ENCODE peak calls at places on chromosome 2, in six cellular contexts. One of them, this sample, is unnamed.

GRCh38 chr2:30934071-30934470 is 126.8 kb upstream of the CAPN13 start:
- DNase-seq in activated CD8-positive, alpha-beta memory T cell treated with anti-CD3 and anti-CD28 coated beads, Interleukin-2, amount 50 U/mL, for 48 hours: no peak
- DNase-seq in CD8-positive, alpha-beta T cell: no peak
- DNase-seq in GM04504: no peak
- DNase-seq in WTC11: no peak
- DNase-seq in occipital lobe: peak; percentile 66
- DNase-seq in this sample: peak; percentile 84

GRCh38 chr2:60463249-60463648 is 90.2 kb downstream of the BCL11A start:
- DNase-seq in activated CD8-positive, alpha-beta memory T cell treated with anti-CD3 and anti-CD28 coated beads, Interleukin-2, amount 50 U/mL, for 48 hours: no peak
- DNase-seq in GM04504: no peak
- DNase-seq in WTC11: no peak
- DNase-seq in occipital lobe: peak; percentile 38
- DNase-seq in CD8-positive, alpha-beta T cell: no peak
- DNase-seq in this sample: no peak

GRCh38 chr2:55511508-55512124 is 7.9 kb upstream of the CFAP36 start:
- DNase-seq in activated CD8-positive, alpha-beta memory T cell treated with anti-CD3 and anti-CD28 coated beads, Interleukin-2, amount 50 U/mL, for 48 hours: no peak
- DNase-seq in CD8-positive, alpha-beta T cell: no peak
- DNase-seq in occipital lobe: no peak
- DNase-seq in GM04504: peak; percentile 17
- DNase-seq in WTC11: peak; percentile 20
- DNase-seq in this sample: no peak

GRCh38 chr2:85431787-85432186 is 13.3 kb downstream of the SH2D6 start:
- DNase-seq in activated CD8-positive, alpha-beta memory T cell treated with anti-CD3 and anti-CD28 coated beads, Interleukin-2, amount 50 U/mL, for 48 hours: no peak
- DNase-seq in CD8-positive, alpha-beta T cell: no peak
- DNase-seq in occipital lobe: peak; percentile 23
- DNase-seq in GM04504: no peak
- DNase-seq in WTC11: no peak
- DNase-seq in this sample: peak; percentile 69

GRCh38 chr2:48844418-48845155 is 89.1 kb upstream of the LHCGR start:
- DNase-seq in CD8-positive, alpha-beta T cell: no peak
- DNase-seq in GM04504: no peak
- DNase-seq in activated CD8-positive, alpha-beta memory T cell treated with anti-CD3 and anti-CD28 coated beads, Interleukin-2, amount 50 U/mL, for 48 hours: no peak
- DNase-seq in occipital lobe: no peak
- DNase-seq in WTC11: no peak
- DNase-seq in this sample: no peak

GRCh38 chr2:199471443-199472057 is 13.8 kb upstream of the SATB2 start:
- DNase-seq in occipital lobe: peak; percentile 56
- DNase-seq in GM04504: no peak
- DNase-seq in activated CD8-positive, alpha-beta memory T cell treated with anti-CD3 and anti-CD28 coated beads, Interleukin-2, amount 50 U/mL, for 48 hours: peak; percentile 78
- DNase-seq in CD8-positive, alpha-beta T cell: no peak
- DNase-seq in WTC11: peak; percentile 94
- DNase-seq in this sample: peak; percentile 76

GRCh38 chr2:238473014-238473413 is 46.3 kb downstream of the ASB1 start:
- DNase-seq in GM04504: no peak
- DNase-seq in WTC11: no peak
- DNase-seq in CD8-positive, alpha-beta T cell: no peak
- DNase-seq in activated CD8-positive, alpha-beta memory T cell treated with anti-CD3 and anti-CD28 coated beads, Interleukin-2, amount 50 U/mL, for 48 hours: no peak
- DNase-seq in occipital lobe: no peak
- DNase-seq in this sample: no peak

GRCh38 chr2:65017335-65017734 is 28.1 kb downstream of the SLC1A4 start:
- DNase-seq in WTC11: no peak
- DNase-seq in CD8-positive, alpha-beta T cell: no peak
- DNase-seq in occipital lobe: peak; percentile 24
- DNase-seq in activated CD8-positive, alpha-beta memory T cell treated with anti-CD3 and anti-CD28 coated beads, Interleukin-2, amount 50 U/mL, for 48 hours: no peak
- DNase-seq in GM04504: no peak
- DNase-seq in this sample: no peak

This sample was measured in dorsolateral prefrontal cortex.